ENCODE peak calls at places on chromosomes 13 and 19, in five cellular contexts. One of them, this sample, is unnamed.

GRCh38 chr13:42534785-42535184 is 39.2 kb upstream of the TNFSF11 start:
- DNase-seq in spleen: no peak
- DNase-seq in A549: no peak
- DNase-seq in pancreas: no peak
- DNase-seq in CD4-positive, alpha-beta T cell: no peak
- DNase-seq in this sample: no peak

GRCh38 chr19:19677579-19677978 is 8.9 kb downstream of the ZNF101 start:
- DNase-seq in spleen: no peak
- DNase-seq in A549: no peak
- DNase-seq in pancreas: no peak
- DNase-seq in CD4-positive, alpha-beta T cell: no peak
- DNase-seq in this sample: no peak

GRCh38 chr13:40077396-40078027 is 422.1 kb downstream of the COG6 start:
- DNase-seq in spleen: no peak
- DNase-seq in A549: no peak
- DNase-seq in pancreas: no peak
- DNase-seq in CD4-positive, alpha-beta T cell: no peak
- DNase-seq in this sample: no peak

GRCh38 chr19:39970424-39970673 is 616 bp upstream of the PSMC4 start:
- DNase-seq in spleen: no peak
- DNase-seq in A549: no peak
- DNase-seq in pancreas: no peak
- DNase-seq in CD4-positive, alpha-beta T cell: no peak
- DNase-seq in this sample: no peak

GRCh38 chr13:35646061-35646774 is 169.7 kb upstream of the MAB21L1 start:
- DNase-seq in spleen: no peak
- DNase-seq in A549: no peak
- DNase-seq in pancreas: no peak
- DNase-seq in CD4-positive, alpha-beta T cell: no peak
- DNase-seq in this sample: no peak

GRCh38 chr19:43934055-43934984 is 762 bp downstream of the ZNF45 start:
- DNase-seq in spleen: no peak
- DNase-seq in A549: peak
- DNase-seq in pancreas: no peak
- DNase-seq in CD4-positive, alpha-beta T cell: no peak
- DNase-seq in this sample: no peak

GRCh38 chr19:41930926-41931592 is 2.8 kb upstream of the ERFL start:
- DNase-seq in spleen: no peak
- DNase-seq in A549: no peak
- DNase-seq in pancreas: no peak
- DNase-seq in CD4-positive, alpha-beta T cell: no peak
- DNase-seq in this sample: peak

GRCh38 chr13:40580566-40581276 is 85.7 kb downstream of the FOXO1 start:
- DNase-seq in spleen: no peak
- DNase-seq in A549: no peak
- DNase-seq in pancreas: peak
- DNase-seq in CD4-positive, alpha-beta T cell: no peak
- DNase-seq in this sample: no peak

GRCh38 chr19:41690801-41691065 is 2.7 kb upstream of the CEACAM7 start:
- DNase-seq in spleen: no peak
- DNase-seq in A549: no peak
- DNase-seq in pancreas: no peak
- DNase-seq in CD4-positive, alpha-beta T cell: no peak
- DNase-seq in this sample: no peak

GRCh38 chr19:18304496-18305312 is 18.2 kb downstream of the LSM4 start:
- DNase-seq in spleen: peak
- DNase-seq in A549: peak
- DNase-seq in pancreas: peak
- DNase-seq in CD4-positive, alpha-beta T cell: peak
- DNase-seq in this sample: peak

GRCh38 chr13:20399515-20399914 is 126.1 kb downstream of the CRYL1 start:
- DNase-seq in spleen: no peak
- DNase-seq in A549: no peak
- DNase-seq in pancreas: no peak
- DNase-seq in CD4-positive, alpha-beta T cell: no peak
- DNase-seq in this sample: no peak

GRCh38 chr19:34237939-34238338 is 16.4 kb upstream of the GARRE1 start:
- DNase-seq in spleen: no peak
- DNase-seq in A549: no peak
- DNase-seq in pancreas: no peak
- DNase-seq in CD4-positive, alpha-beta T cell: no peak
- DNase-seq in this sample: no peak

GRCh38 chr19:3324405-3324856 is 42.0 kb upstream of the NFIC start:
- DNase-seq in spleen: peak
- DNase-seq in A549: peak
- DNase-seq in pancreas: no peak
- DNase-seq in CD4-positive, alpha-beta T cell: peak
- DNase-seq in this sample: no peak

GRCh38 chr13:99307648-99308339 is 595 bp upstream of the GPR183 start:
- DNase-seq in spleen: no peak
- DNase-seq in A549: peak
- DNase-seq in pancreas: peak
- DNase-seq in CD4-positive, alpha-beta T cell: peak
- DNase-seq in this sample: no peak

GRCh38 chr13:41291246-41291645 is 19.8 kb upstream of the NAA16 start:
- DNase-seq in spleen: no peak
- DNase-seq in A549: no peak
- DNase-seq in pancreas: no peak
- DNase-seq in CD4-positive, alpha-beta T cell: no peak
- DNase-seq in this sample: no peak

GRCh38 chr13:75787249-75787940 is 151.3 kb downstream of the LMO7 start:
- DNase-seq in spleen: no peak
- DNase-seq in A549: peak
- DNase-seq in pancreas: no peak
- DNase-seq in CD4-positive, alpha-beta T cell: no peak
- DNase-seq in this sample: no peak

GRCh38 chr13:51519839-51520238 is 64.4 kb upstream of the WDFY2 start:
- DNase-seq in spleen: no peak
- DNase-seq in A549: peak
- DNase-seq in pancreas: no peak
- DNase-seq in CD4-positive, alpha-beta T cell: no peak
- DNase-seq in this sample: no peak

GRCh38 chr19:31596751-31597150 is 247.5 kb upstream of the TSHZ3 start:
- DNase-seq in spleen: no peak
- DNase-seq in A549: no peak
- DNase-seq in pancreas: no peak
- DNase-seq in CD4-positive, alpha-beta T cell: no peak
- DNase-seq in this sample: no peak

GRCh38 chr19:1168877-1169791 is 4.9 kb downstream of the SBNO2 start:
- DNase-seq in spleen: peak
- DNase-seq in A549: peak
- DNase-seq in pancreas: peak
- DNase-seq in CD4-positive, alpha-beta T cell: no peak
- DNase-seq in this sample: no peak

GRCh38 chr13:57633950-57634828 is 2.6 kb downstream of the PCDH17 start:
- DNase-seq in spleen: peak
- DNase-seq in A549: no peak
- DNase-seq in pancreas: peak
- DNase-seq in CD4-positive, alpha-beta T cell: no peak
- DNase-seq in this sample: no peak

GRCh38 chr13:29958476-29958875 is 108.1 kb upstream of the UBL3 start:
- DNase-seq in spleen: no peak
- DNase-seq in A549: no peak
- DNase-seq in pancreas: no peak
- DNase-seq in CD4-positive, alpha-beta T cell: peak
- DNase-seq in this sample: no peak

DNA sequence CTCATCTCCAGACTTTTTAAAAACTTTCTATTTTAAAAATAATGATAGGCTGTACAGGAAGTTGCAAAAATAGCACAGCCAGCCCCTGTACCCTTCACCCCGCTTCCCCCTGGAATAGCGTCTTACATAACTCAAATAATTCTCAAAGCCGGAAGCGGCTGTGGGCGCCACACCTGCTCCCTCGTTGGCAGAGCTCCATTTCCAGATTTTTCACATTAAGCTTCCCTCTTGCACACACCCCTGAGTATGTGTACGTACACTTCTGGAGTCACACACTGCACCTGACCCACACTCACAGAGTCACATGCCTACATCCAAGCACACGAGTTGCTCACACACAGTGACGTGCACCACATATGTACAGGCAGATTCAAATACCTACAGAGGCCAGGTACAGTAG is 24.9 kb upstream of the DPP9 start:
- DNase-seq in spleen: no peak
- DNase-seq in A549: no peak
- DNase-seq in pancreas: no peak
- DNase-seq in CD4-positive, alpha-beta T cell: no peak
- DNase-seq in this sample: no peak
- TF ChIP-seq CTCF in spleen: no peak
- TF ChIP-seq CTCF in A549: no peak
- TF ChIP-seq CTCF in pancreas: no peak
- TF ChIP-seq CTCF in CD4-positive, alpha-beta T cell: no peak
- TF ChIP-seq CTCF in this sample: no peak

GRCh38 chr13:45464141-45464686 is 525 bp upstream of the COG3 start:
- DNase-seq in spleen: peak
- DNase-seq in A549: no peak
- DNase-seq in pancreas: no peak
- DNase-seq in CD4-positive, alpha-beta T cell: no peak
- DNase-seq in this sample: no peak

GRCh38 chr13:45468676-45469075 is 3.9 kb downstream of the COG3 start:
- DNase-seq in spleen: no peak
- DNase-seq in A549: no peak
- DNase-seq in pancreas: no peak
- DNase-seq in CD4-positive, alpha-beta T cell: no peak
- DNase-seq in this sample: no peak

GRCh38 chr13:45466359-45466758 is 1.6 kb downstream of the COG3 start:
- DNase-seq in spleen: no peak
- DNase-seq in A549: no peak
- DNase-seq in pancreas: no peak
- DNase-seq in CD4-positive, alpha-beta T cell: no peak
- DNase-seq in this sample: no peak

DNA sequence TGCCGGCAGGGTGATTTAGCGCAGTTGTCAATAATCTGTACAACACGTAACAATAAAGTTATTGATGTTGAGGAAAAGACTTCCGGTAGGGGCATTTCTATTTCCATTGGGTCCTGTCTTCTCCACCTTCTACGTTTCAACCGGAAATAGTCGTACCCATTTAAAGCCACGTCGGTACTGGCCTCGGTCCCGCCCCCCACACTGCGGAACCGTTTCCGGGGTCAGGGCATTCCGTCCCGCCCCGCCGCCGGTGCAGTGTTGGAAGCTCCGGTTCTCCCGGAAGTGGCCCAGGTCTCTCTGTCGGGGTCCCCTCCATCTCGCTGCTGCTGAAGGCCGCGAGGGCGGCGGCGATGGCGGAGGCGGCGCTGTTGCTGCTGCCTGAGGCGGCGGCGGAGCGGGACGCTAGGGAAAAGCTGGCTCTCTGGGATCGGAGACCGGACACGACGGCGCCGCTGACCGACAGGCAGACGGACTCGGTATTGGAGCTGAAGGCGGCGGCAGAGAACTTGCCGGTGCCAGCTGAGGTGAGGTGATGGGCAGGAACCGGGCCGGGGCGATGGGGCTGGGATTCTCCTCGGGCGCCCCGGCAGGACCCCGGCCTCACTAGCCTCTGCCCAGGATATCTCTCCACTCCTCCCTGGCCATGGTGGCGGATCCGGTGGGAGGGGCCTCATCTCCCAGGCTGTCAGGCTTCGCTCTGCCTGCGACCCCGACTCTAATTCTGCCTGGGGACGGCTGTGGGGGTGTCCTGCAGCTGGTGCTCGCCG is at the start of gene COG3:
- DNase-seq in spleen: peak
- DNase-seq in A549: peak
- DNase-seq in pancreas: peak
- DNase-seq in CD4-positive, alpha-beta T cell: peak
- DNase-seq in this sample: peak
- TF ChIP-seq CTCF in spleen: peak
- TF ChIP-seq CTCF in A549: no peak
- TF ChIP-seq CTCF in pancreas: no peak
- TF ChIP-seq CTCF in CD4-positive, alpha-beta T cell: peak
- TF ChIP-seq CTCF in this sample: peak

GRCh38 chr13:23806874-23807522 is 82.2 kb downstream of the MIPEP start:
- DNase-seq in spleen: no peak
- DNase-seq in A549: no peak
- DNase-seq in pancreas: no peak
- DNase-seq in CD4-positive, alpha-beta T cell: no peak
- DNase-seq in this sample: no peak

GRCh38 chr13:23801141-23801540 is 88.1 kb downstream of the MIPEP start:
- DNase-seq in spleen: no peak
- DNase-seq in A549: no peak
- DNase-seq in pancreas: no peak
- DNase-seq in CD4-positive, alpha-beta T cell: no peak
- DNase-seq in this sample: no peak

GRCh38 chr13:23799945-23800344 is 89.3 kb downstream of the MIPEP start:
- DNase-seq in spleen: no peak
- DNase-seq in A549: no peak
- DNase-seq in pancreas: no peak
- DNase-seq in CD4-positive, alpha-beta T cell: no peak
- DNase-seq in this sample: no peak

GRCh38 chr13:23805015-23805583 is 84.1 kb downstream of the MIPEP start:
- DNase-seq in spleen: no peak
- DNase-seq in A549: no peak
- DNase-seq in pancreas: no peak
- DNase-seq in CD4-positive, alpha-beta T cell: no peak
- DNase-seq in this sample: no peak

DNA sequence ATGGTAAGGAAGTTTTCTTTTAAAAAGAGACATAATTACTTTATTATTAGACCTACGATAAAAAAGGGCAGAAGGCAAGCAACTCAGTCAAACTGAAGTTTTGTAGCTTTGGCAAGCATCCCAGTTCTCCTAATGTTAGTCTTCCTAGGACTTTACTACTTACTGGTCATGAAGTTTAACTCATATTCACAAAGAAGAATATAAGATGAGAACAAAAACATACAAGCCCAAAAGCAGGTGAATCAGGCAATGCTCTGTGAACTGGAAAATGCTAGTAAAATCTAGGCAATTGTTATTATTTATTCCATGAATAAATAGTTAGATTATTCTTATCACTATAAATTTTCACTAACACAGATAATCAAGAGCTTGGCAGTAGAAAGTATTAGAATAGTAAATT is 85.0 kb downstream of the MIPEP start:
- DNase-seq in spleen: no peak
- DNase-seq in A549: no peak
- DNase-seq in pancreas: no peak
- DNase-seq in CD4-positive, alpha-beta T cell: no peak
- DNase-seq in this sample: no peak
- TF ChIP-seq CTCF in spleen: no peak
- TF ChIP-seq CTCF in A549: no peak
- TF ChIP-seq CTCF in pancreas: no peak
- TF ChIP-seq CTCF in CD4-positive, alpha-beta T cell: no peak
- TF ChIP-seq CTCF in this sample: no peak

DNA sequence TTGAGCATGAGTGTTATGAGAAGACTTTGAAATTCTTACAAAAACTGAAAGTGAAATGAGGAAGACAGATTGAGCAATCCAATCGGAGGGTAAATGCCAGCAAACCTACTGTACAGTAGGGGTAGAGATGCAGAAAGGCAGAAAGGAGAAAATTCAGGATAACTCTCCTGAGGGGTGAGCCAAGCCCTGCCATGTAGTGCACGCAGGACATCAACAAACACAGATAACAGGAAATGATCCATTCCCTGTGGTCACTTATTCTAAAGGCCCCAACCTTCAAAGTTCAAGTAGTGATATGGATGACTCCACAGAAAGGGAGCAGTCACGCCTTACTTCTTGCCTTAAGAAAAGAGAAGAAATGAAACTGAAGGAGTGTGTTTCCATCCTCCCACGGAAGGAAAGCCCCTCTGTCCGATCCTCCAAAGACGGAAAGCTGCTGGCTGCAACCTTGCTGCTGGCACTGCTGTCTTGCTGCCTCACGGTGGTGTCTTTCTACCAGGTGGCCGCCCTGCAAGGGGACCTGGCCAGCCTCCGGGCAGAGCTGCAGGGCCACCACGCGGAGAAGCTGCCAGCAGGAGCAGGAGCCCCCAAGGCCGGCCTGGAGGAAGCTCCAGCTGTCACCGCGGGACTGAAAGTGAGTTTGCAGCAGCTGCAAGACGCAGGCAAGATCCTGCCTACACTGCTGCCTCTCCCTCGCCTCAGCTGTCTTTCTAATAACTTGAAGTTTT is at the start of gene TNFSF13B:
- DNase-seq in spleen: peak
- DNase-seq in A549: peak
- DNase-seq in pancreas: peak
- DNase-seq in CD4-positive, alpha-beta T cell: peak
- DNase-seq in this sample: no peak
- TF ChIP-seq CTCF in spleen: peak
- TF ChIP-seq CTCF in A549: no peak
- TF ChIP-seq CTCF in pancreas: no peak
- TF ChIP-seq CTCF in CD4-positive, alpha-beta T cell: no peak
- TF ChIP-seq CTCF in this sample: no peak